ENCODE peak calls at places on chromosome 1, in seven cellular contexts. One of them, this sample, is unnamed.

GRCh38 chr1:214029796-214030195 is 42.0 kb downstream of the PROX1 start:
- DNase-seq in GM12878: no peak
- DNase-seq in endothelial cell of umbilical vein: no peak
- DNase-seq in HL-60: no peak
- DNase-seq in HepG2: no peak
- DNase-seq in GM23338: peak; percentile 33
- DNase-seq in prostate gland: no peak
- DNase-seq in this sample: no peak

GRCh38 chr1:113758631-113759340 is 500 bp downstream of the PHTF1 start:
- DNase-seq in GM23338: peak; percentile 88
- DNase-seq in prostate gland: peak; percentile 42
- DNase-seq in HepG2: peak; percentile 49
- DNase-seq in HL-60: peak; percentile 34
- DNase-seq in GM12878: no peak
- DNase-seq in endothelial cell of umbilical vein: peak; percentile 70
- DNase-seq in this sample: peak; percentile 80

GRCh38 chr1:212413902-212414327 is 771 bp downstream of the PACC1 start:
- DNase-seq in prostate gland: no peak
- DNase-seq in endothelial cell of umbilical vein: no peak
- DNase-seq in HL-60: no peak
- DNase-seq in GM23338: no peak
- DNase-seq in HepG2: no peak
- DNase-seq in GM12878: no peak
- DNase-seq in this sample: no peak

GRCh38 chr1:86155807-86156561 is 588 bp downstream of the COL24A1 start:
- DNase-seq in GM12878: no peak
- DNase-seq in HepG2: no peak
- DNase-seq in GM23338: peak; percentile 53
- DNase-seq in HL-60: no peak
- DNase-seq in prostate gland: no peak
- DNase-seq in endothelial cell of umbilical vein: peak; percentile 25
- DNase-seq in this sample: peak; percentile 85

GRCh38 chr1:54885863-54886723 is 902 bp downstream of the DHCR24 start:
- DNase-seq in GM23338: peak; percentile 56
- DNase-seq in HepG2: peak; percentile 45
- DNase-seq in prostate gland: peak; percentile 52
- DNase-seq in endothelial cell of umbilical vein: peak; percentile 16
- DNase-seq in HL-60: peak; percentile 38
- DNase-seq in GM12878: no peak
- DNase-seq in this sample: no peak

GRCh38 chr1:21673277-21673780 is 4.2 kb upstream of the RAP1GAP start:
- DNase-seq in HepG2: no peak
- DNase-seq in prostate gland: peak; percentile 49
- DNase-seq in endothelial cell of umbilical vein: peak; percentile 32
- DNase-seq in GM23338: no peak
- DNase-seq in HL-60: no peak
- DNase-seq in GM12878: no peak
- DNase-seq in this sample: peak; percentile 89

GRCh38 chr1:229844675-229845074 is 218.6 kb downstream of the URB2 start:
- DNase-seq in endothelial cell of umbilical vein: no peak
- DNase-seq in GM12878: no peak
- DNase-seq in HepG2: no peak
- DNase-seq in HL-60: no peak
- DNase-seq in GM23338: no peak
- DNase-seq in prostate gland: peak; percentile 91
- DNase-seq in this sample: no peak

GRCh38 chr1:52901384-52901783 is 20.2 kb downstream of the ECHDC2 start:
- DNase-seq in prostate gland: no peak
- DNase-seq in GM12878: no peak
- DNase-seq in HepG2: no peak
- DNase-seq in endothelial cell of umbilical vein: no peak
- DNase-seq in HL-60: no peak
- DNase-seq in GM23338: no peak
- DNase-seq in this sample: no peak

GRCh38 chr1:237851209-237851845 is 39.4 kb downstream of the ZP4 start:
- DNase-seq in HepG2: peak; percentile 2
- DNase-seq in HL-60: peak; percentile 10
- DNase-seq in GM12878: no peak
- DNase-seq in endothelial cell of umbilical vein: no peak
- DNase-seq in GM23338: peak; percentile 91
- DNase-seq in prostate gland: no peak
- DNase-seq in this sample: no peak

GRCh38 chr1:36172017-36172747 is 16.2 kb downstream of the MAP7D1 start:
- DNase-seq in GM23338: no peak
- DNase-seq in GM12878: no peak
- DNase-seq in prostate gland: no peak
- DNase-seq in endothelial cell of umbilical vein: no peak
- DNase-seq in HL-60: no peak
- DNase-seq in HepG2: no peak
- DNase-seq in this sample: no peak

GRCh38 chr1:21574464-21575151 is 65.4 kb downstream of the ALPL start:
- DNase-seq in endothelial cell of umbilical vein: no peak
- DNase-seq in HL-60: no peak
- DNase-seq in GM12878: no peak
- DNase-seq in prostate gland: peak; percentile 20
- DNase-seq in HepG2: peak; percentile 20
- DNase-seq in GM23338: peak; percentile 72
- DNase-seq in this sample: no peak

GRCh38 chr1:237875291-237875690 is 15.4 kb downstream of the ZP4 start:
- DNase-seq in endothelial cell of umbilical vein: no peak
- DNase-seq in HL-60: no peak
- DNase-seq in GM23338: no peak
- DNase-seq in GM12878: no peak
- DNase-seq in HepG2: no peak
- DNase-seq in prostate gland: no peak
- DNase-seq in this sample: no peak

GRCh38 chr1:27395441-27396195 is 3.2 kb downstream of the GPR3 start:
- DNase-seq in prostate gland: peak; percentile 70
- DNase-seq in endothelial cell of umbilical vein: peak; percentile 59
- DNase-seq in GM23338: peak; percentile 91
- DNase-seq in GM12878: no peak
- DNase-seq in HepG2: peak; percentile 40
- DNase-seq in HL-60: peak; percentile 50
- DNase-seq in this sample: peak; percentile 87

GRCh38 chr1:221706191-221706590 is 35.7 kb downstream of the DUSP10 start:
- DNase-seq in GM12878: no peak
- DNase-seq in HL-60: no peak
- DNase-seq in prostate gland: no peak
- DNase-seq in HepG2: no peak
- DNase-seq in GM23338: no peak
- DNase-seq in endothelial cell of umbilical vein: no peak
- DNase-seq in this sample: no peak

GRCh38 chr1:17851075-17851474 is 95.9 kb downstream of the ACTL8 start:
- DNase-seq in GM23338: no peak
- DNase-seq in HepG2: no peak
- DNase-seq in prostate gland: no peak
- DNase-seq in HL-60: no peak
- DNase-seq in endothelial cell of umbilical vein: no peak
- DNase-seq in GM12878: no peak
- DNase-seq in this sample: no peak

GRCh38 chr1:164771568-164772350 is 212.8 kb downstream of the PBX1 start:
- DNase-seq in prostate gland: peak; percentile 28
- DNase-seq in HL-60: no peak
- DNase-seq in GM12878: no peak
- DNase-seq in HepG2: no peak
- DNase-seq in endothelial cell of umbilical vein: peak; percentile 32
- DNase-seq in GM23338: peak; percentile 70
- DNase-seq in this sample: no peak

GRCh38 chr1:89822109-89822962 is 1.5 kb downstream of the LRRC8D start:
- DNase-seq in endothelial cell of umbilical vein: no peak
- DNase-seq in GM12878: no peak
- DNase-seq in GM23338: peak; percentile 77
- DNase-seq in HepG2: no peak
- DNase-seq in prostate gland: no peak
- DNase-seq in HL-60: no peak
- DNase-seq in this sample: no peak

GRCh38 chr1:3888301-3888700 is 11.8 kb downstream of the C1orf174 start:
- DNase-seq in HL-60: no peak
- DNase-seq in endothelial cell of umbilical vein: no peak
- DNase-seq in HepG2: no peak
- DNase-seq in GM23338: no peak
- DNase-seq in GM12878: no peak
- DNase-seq in prostate gland: no peak
- DNase-seq in this sample: no peak

GRCh38 chr1:47876587-47876963 is 120.6 kb downstream of the TRABD2B start:
- DNase-seq in GM23338: no peak
- DNase-seq in endothelial cell of umbilical vein: no peak
- DNase-seq in HepG2: no peak
- DNase-seq in HL-60: no peak
- DNase-seq in GM12878: no peak
- DNase-seq in prostate gland: no peak
- DNase-seq in this sample: no peak

GRCh38 chr1:6027591-6027990 is 18.1 kb upstream of the KCNAB2 start:
- DNase-seq in endothelial cell of umbilical vein: no peak
- DNase-seq in HepG2: no peak
- DNase-seq in prostate gland: no peak
- DNase-seq in GM23338: no peak
- DNase-seq in GM12878: no peak
- DNase-seq in HL-60: no peak
- DNase-seq in this sample: no peak

GRCh38 chr1:246691622-246692495 is 32.4 kb upstream of the SCCPDH start:
- DNase-seq in HL-60: no peak
- DNase-seq in prostate gland: no peak
- DNase-seq in HepG2: no peak
- DNase-seq in GM23338: peak; percentile 21
- DNase-seq in endothelial cell of umbilical vein: no peak
- DNase-seq in GM12878: no peak
- DNase-seq in this sample: peak; percentile 64

GRCh38 chr1:184215274-184215925 is 163.9 kb downstream of the TSEN15 start:
- DNase-seq in HL-60: no peak
- DNase-seq in prostate gland: no peak
- DNase-seq in endothelial cell of umbilical vein: no peak
- DNase-seq in GM12878: no peak
- DNase-seq in HepG2: no peak
- DNase-seq in GM23338: no peak
- DNase-seq in this sample: no peak

GRCh38 chr1:234396871-234397270 is 23.6 kb downstream of the COA6 start:
- DNase-seq in GM23338: no peak
- DNase-seq in GM12878: no peak
- DNase-seq in HepG2: no peak
- DNase-seq in HL-60: no peak
- DNase-seq in endothelial cell of umbilical vein: no peak
- DNase-seq in prostate gland: no peak
- DNase-seq in this sample: no peak

GRCh38 chr1:212655668-212656440 is 43.8 kb downstream of the BATF3 start:
- DNase-seq in HepG2: no peak
- DNase-seq in prostate gland: no peak
- DNase-seq in endothelial cell of umbilical vein: no peak
- DNase-seq in GM23338: no peak
- DNase-seq in HL-60: no peak
- DNase-seq in GM12878: no peak
- DNase-seq in this sample: no peak

GRCh38 chr1:172476218-172476811 is 32.4 kb upstream of the PIGC start:
- DNase-seq in HepG2: no peak
- DNase-seq in endothelial cell of umbilical vein: no peak
- DNase-seq in HL-60: no peak
- DNase-seq in GM23338: no peak
- DNase-seq in prostate gland: peak; percentile 33
- DNase-seq in GM12878: no peak
- DNase-seq in this sample: no peak

GRCh38 chr1:204254031-204254661 is 40.4 kb upstream of the GOLT1A start:
- DNase-seq in endothelial cell of umbilical vein: no peak
- DNase-seq in GM12878: no peak
- DNase-seq in GM23338: peak; percentile 45
- DNase-seq in HepG2: peak; percentile 97
- DNase-seq in HL-60: peak; percentile 87
- DNase-seq in prostate gland: no peak
- DNase-seq in this sample: peak; percentile 91

GRCh38 chr1:97340951-97341350 is 579.9 kb downstream of the DPYD start:
- DNase-seq in GM23338: no peak
- DNase-seq in GM12878: no peak
- DNase-seq in endothelial cell of umbilical vein: no peak
- DNase-seq in HL-60: no peak
- DNase-seq in HepG2: no peak
- DNase-seq in prostate gland: no peak
- DNase-seq in this sample: no peak

GRCh38 chr1:23913212-23913880 is at the start of gene CNR2:
- DNase-seq in endothelial cell of umbilical vein: no peak
- DNase-seq in GM12878: no peak
- DNase-seq in HepG2: no peak
- DNase-seq in prostate gland: no peak
- DNase-seq in GM23338: no peak
- DNase-seq in HL-60: peak; percentile 77
- DNase-seq in this sample: no peak

GRCh38 chr1:200415693-200416593 is 6.1 kb upstream of the ZNF281 start:
- DNase-seq in HepG2: peak; percentile 75
- DNase-seq in GM23338: no peak
- DNase-seq in GM12878: no peak
- DNase-seq in endothelial cell of umbilical vein: peak; percentile 94
- DNase-seq in prostate gland: peak; percentile 43
- DNase-seq in HL-60: no peak
- DNase-seq in this sample: peak; percentile 91

DNA sequence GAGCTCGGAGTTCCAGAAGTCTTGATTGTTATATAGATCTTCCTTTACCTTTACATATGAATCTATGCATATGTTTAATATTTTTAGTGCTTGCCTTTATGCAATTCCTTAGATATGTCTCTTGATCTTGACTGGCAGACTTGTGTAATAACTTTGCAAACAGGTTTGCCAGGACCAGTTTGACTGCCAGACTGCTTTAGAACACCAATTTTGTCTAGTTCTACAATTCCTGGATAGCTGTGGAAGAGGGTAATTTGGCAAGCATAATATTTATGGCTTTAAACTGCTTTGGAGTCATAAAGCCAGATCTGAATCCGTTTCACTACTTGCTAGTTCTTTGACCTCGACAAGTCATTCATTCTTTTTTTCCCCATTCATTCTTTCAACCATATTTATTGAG is 250.0 kb downstream of the FAF1 start:
- DNase-seq in GM23338: no peak
- DNase-seq in HepG2: no peak
- DNase-seq in HL-60: no peak
- DNase-seq in endothelial cell of umbilical vein: no peak
- DNase-seq in GM12878: no peak
- DNase-seq in prostate gland: no peak
- DNase-seq in this sample: no peak
- TF ChIP-seq POLR2AphosphoS5 in GM23338: no peak
- TF ChIP-seq POLR2AphosphoS5 in HepG2: no peak
- TF ChIP-seq POLR2AphosphoS5 in HL-60: no peak
- TF ChIP-seq POLR2AphosphoS5 in endothelial cell of umbilical vein: no peak
- TF ChIP-seq POLR2AphosphoS5 in GM12878: no peak
- TF ChIP-seq POLR2AphosphoS5 in prostate gland: no peak
- TF ChIP-seq POLR2AphosphoS5 in this sample: no peak

GRCh38 chr1:99005142-99005491 is 456 bp upstream of the PLPPR5 start:
- DNase-seq in HL-60: no peak
- DNase-seq in endothelial cell of umbilical vein: no peak
- DNase-seq in prostate gland: no peak
- DNase-seq in GM23338: peak; percentile 80
- DNase-seq in HepG2: no peak
- DNase-seq in GM12878: no peak
- DNase-seq in this sample: no peak
- TF ChIP-seq CTCF in HL-60: no peak
- TF ChIP-seq CTCF in endothelial cell of umbilical vein: no peak
- TF ChIP-seq CTCF in prostate gland: no peak
- TF ChIP-seq CTCF in GM23338: no peak
- TF ChIP-seq CTCF in HepG2: no peak
- TF ChIP-seq CTCF in GM12878: no peak
- TF ChIP-seq CTCF in this sample: no peak

GRCh38 chr1:42946120-42947009 is 12.3 kb downstream of the SLC2A1 start:
- DNase-seq in GM23338: no peak
- DNase-seq in HepG2: no peak
- DNase-seq in GM12878: no peak
- DNase-seq in HL-60: no peak
- DNase-seq in prostate gland: peak; percentile 53
- DNase-seq in endothelial cell of umbilical vein: no peak
- DNase-seq in this sample: no peak
- TF ChIP-seq POLR2AphosphoS5 in GM23338: no peak
- TF ChIP-seq POLR2AphosphoS5 in HepG2: no peak
- TF ChIP-seq POLR2AphosphoS5 in GM12878: no peak
- TF ChIP-seq POLR2AphosphoS5 in HL-60: no peak
- TF ChIP-seq POLR2AphosphoS5 in prostate gland: peak; percentile 62
- TF ChIP-seq POLR2AphosphoS5 in endothelial cell of umbilical vein: no peak
- TF ChIP-seq POLR2AphosphoS5 in this sample: no peak

GRCh38 chr1:155255243-155256100 is at the start of gene ENTREP3:
- DNase-seq in prostate gland: peak; percentile 89
- DNase-seq in GM12878: no peak
- DNase-seq in HL-60: peak; percentile 70
- DNase-seq in endothelial cell of umbilical vein: peak; percentile 90
- DNase-seq in GM23338: peak; percentile 96
- DNase-seq in HepG2: peak; percentile 63
- DNase-seq in this sample: peak; percentile 95
- TF ChIP-seq CTCF in prostate gland: peak; percentile 40
- TF ChIP-seq CTCF in GM12878: no peak
- TF ChIP-seq CTCF in HL-60: no peak
- TF ChIP-seq CTCF in endothelial cell of umbilical vein: no peak
- TF ChIP-seq CTCF in GM23338: no peak
- TF ChIP-seq CTCF in HepG2: peak; percentile 34
- TF ChIP-seq CTCF in this sample: no peak